ENCODE peak calls at places on chromosome 6, in four cellular contexts. One of them, this sample, is unnamed.

GRCh38 chr6:107634147-107635057 is 144.5 kb downstream of the SOBP start:
- DNase-seq in SK-N-SH: peak
- DNase-seq in K562: no peak
- DNase-seq in GM12878: no peak
- DNase-seq in this sample: peak

GRCh38 chr6:153263489-153263888 is 132.4 kb upstream of the RGS17 start:
- DNase-seq in SK-N-SH: no peak
- DNase-seq in GM12878: no peak
- DNase-seq in K562: no peak
- DNase-seq in this sample: no peak

GRCh38 chr6:1949533-1949932 is 295.9 kb downstream of the GMDS start:
- DNase-seq in SK-N-SH: no peak
- DNase-seq in GM12878: no peak
- DNase-seq in K562: no peak
- DNase-seq in this sample: no peak

GRCh38 chr6:107323133-107323785 is 136.1 kb downstream of the PDSS2 start:
- DNase-seq in SK-N-SH: no peak
- DNase-seq in GM12878: no peak
- DNase-seq in K562: no peak
- DNase-seq in this sample: no peak

GRCh38 chr6:170256641-170257040 is 34.2 kb downstream of the DLL1 start:
- DNase-seq in GM12878: no peak
- DNase-seq in SK-N-SH: no peak
- DNase-seq in K562: no peak
- DNase-seq in this sample: no peak

GRCh38 chr6:62891065-62891647 is 320.1 kb upstream of the FKBP1C start:
- DNase-seq in SK-N-SH: peak
- DNase-seq in GM12878: no peak
- DNase-seq in K562: peak
- DNase-seq in this sample: no peak

GRCh38 chr6:10461850-10462249 is 47.0 kb upstream of the TFAP2A start:
- DNase-seq in SK-N-SH: no peak
- DNase-seq in GM12878: no peak
- DNase-seq in K562: no peak
- DNase-seq in this sample: no peak

GRCh38 chr6:38572186-38572813 is 67.4 kb downstream of the BTBD9 start:
- DNase-seq in GM12878: peak
- DNase-seq in SK-N-SH: no peak
- DNase-seq in K562: no peak
- DNase-seq in this sample: no peak

GRCh38 chr6:72984981-72985665 is 240.2 kb downstream of the KHDC1L start:
- DNase-seq in GM12878: no peak
- DNase-seq in K562: no peak
- DNase-seq in SK-N-SH: no peak
- DNase-seq in this sample: no peak

GRCh38 chr6:44373051-44373450 is 14.5 kb upstream of the CDC5L start:
- DNase-seq in K562: no peak
- DNase-seq in GM12878: no peak
- DNase-seq in SK-N-SH: no peak
- DNase-seq in this sample: no peak

GRCh38 chr6:167827588-167828324 is 1.0 kb downstream of the AFDN start:
- DNase-seq in SK-N-SH: peak
- DNase-seq in K562: no peak
- DNase-seq in GM12878: no peak
- DNase-seq in this sample: peak

GRCh38 chr6:50820590-50821234 is 2.0 kb downstream of the TFAP2B start:
- DNase-seq in SK-N-SH: no peak
- DNase-seq in GM12878: no peak
- DNase-seq in K562: no peak
- DNase-seq in this sample: no peak

GRCh38 chr6:150876598-150876997 is 11.1 kb downstream of the MTHFD1L start:
- DNase-seq in GM12878: no peak
- DNase-seq in SK-N-SH: no peak
- DNase-seq in K562: no peak
- DNase-seq in this sample: no peak

GRCh38 chr6:142886431-142887170 is 58.4 kb downstream of the HIVEP2 start:
- DNase-seq in SK-N-SH: no peak
- DNase-seq in GM12878: peak
- DNase-seq in K562: no peak
- DNase-seq in this sample: no peak

GRCh38 chr6:83252717-83253116 is 59.6 kb downstream of the RWDD2A start:
- DNase-seq in K562: no peak
- DNase-seq in GM12878: no peak
- DNase-seq in SK-N-SH: no peak
- DNase-seq in this sample: no peak

GRCh38 chr6:161828355-161828754 is 554.5 kb upstream of the AGPAT4 start:
- DNase-seq in GM12878: no peak
- DNase-seq in SK-N-SH: no peak
- DNase-seq in K562: no peak
- DNase-seq in this sample: no peak

GRCh38 chr6:168311410-168312124 is 8.0 kb downstream of the DACT2 start:
- DNase-seq in SK-N-SH: no peak
- DNase-seq in K562: no peak
- DNase-seq in GM12878: no peak
- DNase-seq in this sample: no peak

GRCh38 chr6:130575971-130576370 is 210.2 kb downstream of the TMEM200A start:
- DNase-seq in SK-N-SH: no peak
- DNase-seq in GM12878: peak
- DNase-seq in K562: no peak
- DNase-seq in this sample: no peak

GRCh38 chr6:80457044-80457933 is 350.8 kb downstream of the BCKDHB start:
- DNase-seq in GM12878: no peak
- DNase-seq in K562: no peak
- DNase-seq in SK-N-SH: no peak
- DNase-seq in this sample: no peak

GRCh38 chr6:142377112-142377848 is 75.5 kb downstream of the ADGRG6 start:
- DNase-seq in K562: no peak
- DNase-seq in SK-N-SH: no peak
- DNase-seq in GM12878: no peak
- DNase-seq in this sample: peak

GRCh38 chr6:166667886-166668620 is 41.0 kb upstream of the RPS6KA2 start:
- DNase-seq in K562: no peak
- DNase-seq in GM12878: no peak
- DNase-seq in SK-N-SH: no peak
- DNase-seq in this sample: no peak

GRCh38 chr6:86707545-86708120 is 229.7 kb upstream of the HTR1E start:
- DNase-seq in K562: no peak
- DNase-seq in GM12878: no peak
- DNase-seq in SK-N-SH: no peak
- DNase-seq in this sample: no peak

GRCh38 chr6:6218246-6219085 is 102.0 kb downstream of the F13A1 start:
- DNase-seq in K562: no peak
- DNase-seq in GM12878: no peak
- DNase-seq in SK-N-SH: no peak
- DNase-seq in this sample: no peak

GRCh38 chr6:6169141-6169540 is 151.3 kb downstream of the F13A1 start:
- DNase-seq in K562: no peak
- DNase-seq in GM12878: no peak
- DNase-seq in SK-N-SH: no peak
- DNase-seq in this sample: no peak

GRCh38 chr6:37131104-37131959 is 38.6 kb upstream of the PIM1 start:
- DNase-seq in SK-N-SH: peak
- DNase-seq in K562: no peak
- DNase-seq in GM12878: no peak
- DNase-seq in this sample: no peak

GRCh38 chr6:137740967-137741761 is 125.9 kb upstream of the TNFAIP3 start:
- DNase-seq in SK-N-SH: no peak
- DNase-seq in GM12878: no peak
- DNase-seq in K562: no peak
- DNase-seq in this sample: peak

GRCh38 chr6:147067184-147067583 is 137.0 kb upstream of the STXBP5 start:
- DNase-seq in GM12878: no peak
- DNase-seq in K562: no peak
- DNase-seq in SK-N-SH: no peak
- DNase-seq in this sample: no peak

DNA sequence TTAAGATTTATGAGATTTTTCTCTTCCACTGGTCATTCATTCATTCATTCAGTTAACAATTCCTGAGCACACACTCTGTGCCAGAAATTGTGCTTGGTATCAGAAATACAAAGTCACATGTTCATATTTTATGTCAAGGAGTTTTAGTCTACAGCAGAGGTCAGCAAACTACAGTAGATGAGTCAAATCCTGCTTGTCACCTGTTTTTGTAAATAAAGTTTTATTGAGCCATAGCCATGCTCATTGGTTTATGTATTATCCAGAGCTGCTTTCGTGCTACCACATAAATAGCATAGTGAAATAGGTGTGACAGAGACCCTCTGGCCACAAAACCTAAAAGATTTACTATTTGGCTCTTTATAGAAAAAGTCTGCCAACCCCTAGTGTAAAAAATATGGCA is 46.8 kb downstream of the THEMIS start:
- DNase-seq in GM12878: no peak
- DNase-seq in K562: no peak
- DNase-seq in SK-N-SH: no peak
- DNase-seq in this sample: no peak
- TF ChIP-seq USF1 in GM12878: no peak
- TF ChIP-seq USF1 in K562: no peak
- TF ChIP-seq USF1 in SK-N-SH: no peak
- TF ChIP-seq USF1 in this sample: no peak

GRCh38 chr6:3386374-3386857 is 70.4 kb downstream of the SLC22A23 start:
- DNase-seq in K562: no peak
- DNase-seq in SK-N-SH: no peak
- DNase-seq in GM12878: no peak
- DNase-seq in this sample: no peak
- TF ChIP-seq USF1 in K562: no peak
- TF ChIP-seq USF1 in SK-N-SH: no peak
- TF ChIP-seq USF1 in GM12878: no peak
- TF ChIP-seq USF1 in this sample: no peak

DNA sequence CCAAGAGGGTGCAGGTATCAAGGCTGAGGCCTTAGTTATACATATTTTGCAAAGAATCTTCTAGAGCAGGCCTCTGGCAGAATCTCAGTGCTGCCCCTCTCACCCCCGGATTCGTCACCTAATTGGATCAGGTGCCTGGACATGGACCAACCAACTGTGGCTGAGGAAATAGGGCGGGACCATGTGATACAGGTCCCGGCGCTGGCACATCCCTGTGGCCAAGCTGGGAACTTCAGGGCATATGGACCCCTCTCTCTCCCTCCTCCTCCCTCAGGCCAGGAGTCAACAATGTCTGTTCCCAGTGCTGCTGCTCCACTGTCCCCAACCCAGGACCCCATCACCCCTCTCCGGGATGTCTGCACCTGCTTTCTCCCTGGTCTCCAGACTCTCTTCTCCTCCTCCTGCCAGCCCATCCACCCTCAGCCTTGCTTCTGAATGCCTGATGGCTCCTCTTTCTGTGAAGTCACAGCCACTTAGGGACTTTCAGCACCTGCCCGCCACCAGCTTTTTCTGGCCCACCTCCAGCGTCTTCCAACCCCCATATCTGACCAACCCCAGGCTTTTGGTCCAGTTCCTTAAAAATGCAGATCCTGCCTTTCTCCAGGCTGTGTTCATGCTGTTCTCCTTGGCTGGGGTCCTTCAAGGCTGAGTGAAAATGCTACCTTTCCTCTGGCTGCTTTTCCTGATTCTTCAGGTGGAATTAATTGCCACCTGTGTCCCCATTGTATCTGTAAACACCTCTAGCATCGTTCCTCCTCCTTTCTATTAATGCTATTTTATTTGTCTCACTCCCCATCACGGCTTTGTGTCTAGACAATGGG is 19.0 kb upstream of the MLN start:
- DNase-seq in SK-N-SH: peak
- DNase-seq in K562: peak
- DNase-seq in GM12878: no peak
- DNase-seq in this sample: peak
- TF ChIP-seq USF1 in SK-N-SH: no peak
- TF ChIP-seq USF1 in K562: peak
- TF ChIP-seq USF1 in GM12878: no peak
- TF ChIP-seq USF1 in this sample: peak

DNA sequence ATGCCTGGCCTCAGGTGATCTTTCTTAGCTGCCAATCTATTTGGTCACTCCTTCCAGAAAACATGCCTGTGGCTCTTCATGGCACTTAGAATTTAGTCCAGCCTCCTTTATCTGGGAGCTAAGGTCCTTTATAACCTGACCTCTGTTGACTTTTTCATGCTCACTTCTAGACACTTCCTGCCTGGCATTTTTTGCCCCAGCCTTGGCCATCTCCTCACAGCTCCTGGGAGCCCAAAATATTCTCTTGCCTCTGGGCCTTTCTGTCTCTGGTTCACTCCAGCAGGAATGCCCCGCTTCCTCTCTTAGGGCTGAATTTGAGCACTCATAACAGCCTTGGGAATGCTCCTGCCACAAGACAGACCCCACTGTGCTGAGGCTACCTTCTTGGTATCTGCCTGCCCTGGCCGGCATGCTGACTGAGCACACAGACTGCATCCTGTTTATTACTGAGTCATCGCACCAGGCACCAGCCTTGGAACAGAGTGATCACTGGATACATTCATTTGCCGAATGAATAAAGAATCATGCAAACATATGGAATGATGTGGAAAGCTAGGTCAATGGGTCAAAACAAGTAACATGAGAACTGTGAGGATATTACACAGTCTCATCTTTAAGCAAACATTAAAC is 5.8 kb upstream of the EEF1E1 start:
- DNase-seq in K562: peak
- DNase-seq in GM12878: no peak
- DNase-seq in SK-N-SH: no peak
- DNase-seq in this sample: no peak
- TF ChIP-seq USF1 in K562: no peak
- TF ChIP-seq USF1 in GM12878: no peak
- TF ChIP-seq USF1 in SK-N-SH: no peak
- TF ChIP-seq USF1 in this sample: no peak

GRCh38 chr6:43173496-43174262 is 2.6 kb downstream of the SRF start:
- DNase-seq in SK-N-SH: no peak
- DNase-seq in GM12878: no peak
- DNase-seq in K562: no peak
- DNase-seq in this sample: no peak
- TF ChIP-seq USF1 in SK-N-SH: no peak
- TF ChIP-seq USF1 in GM12878: no peak
- TF ChIP-seq USF1 in K562: no peak
- TF ChIP-seq USF1 in this sample: no peak

DNA sequence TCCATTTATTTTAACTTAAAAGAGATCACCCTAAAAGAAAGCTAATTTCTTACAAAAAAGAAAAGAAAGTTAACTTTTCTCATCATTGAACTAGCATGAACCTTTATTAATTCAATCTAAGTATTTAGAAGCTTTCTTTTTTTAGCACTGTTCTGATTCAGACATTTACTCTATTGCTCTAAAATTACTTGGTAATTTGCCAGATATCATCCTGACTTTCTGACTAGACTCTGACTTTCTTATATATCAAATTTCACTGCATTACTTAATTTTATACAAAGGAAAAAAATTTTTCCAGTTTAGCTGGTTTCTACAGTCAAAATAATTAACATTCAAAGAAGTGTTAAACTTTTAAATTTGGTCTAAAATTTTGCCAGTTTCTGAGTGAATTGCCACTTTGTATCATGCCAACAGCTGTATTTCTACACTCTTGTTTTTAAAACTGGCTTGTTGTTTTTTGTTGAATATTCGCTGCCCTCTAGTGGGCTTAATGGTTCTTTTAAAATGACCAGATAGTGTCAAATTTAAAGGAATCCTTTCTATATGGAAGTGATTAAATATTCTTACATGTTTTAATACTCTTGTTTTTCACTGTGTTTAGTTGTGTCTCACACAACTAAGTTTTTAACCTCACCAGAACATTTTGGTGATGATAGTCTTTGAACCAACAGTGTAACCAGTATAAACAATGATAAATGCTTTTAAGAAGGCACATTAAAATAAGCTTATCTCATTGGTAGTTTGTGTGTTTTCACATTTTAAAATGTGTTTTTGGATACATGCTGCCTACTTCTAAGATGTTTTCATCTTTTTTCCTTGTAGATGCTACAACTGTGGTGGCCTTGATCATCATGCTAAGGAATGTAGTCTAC is 102.0 kb downstream of the POPDC3 start:
- DNase-seq in SK-N-SH: peak
- DNase-seq in GM12878: no peak
- DNase-seq in K562: peak
- DNase-seq in this sample: no peak
- TF ChIP-seq USF1 in SK-N-SH: no peak
- TF ChIP-seq USF1 in GM12878: no peak
- TF ChIP-seq USF1 in K562: no peak
- TF ChIP-seq USF1 in this sample: no peak